ENCODE peak calls at places on chromosome 17, in ten cellular contexts. H, T, U, R, J, X, F, C, O and A are unnamed samples.

GRCh38 chr17:32871736-32872135 is 5.2 kb downstream of the MYO1D start:
- DNase-seq in H (no peak), T (no peak), U (no peak), R (no peak), J (no peak), X (no peak), F (no peak), C (no peak), O (no peak), A (no peak)

GRCh38 chr17:12357600-12357999 is 308.1 kb upstream of the MYOCD start:
- DNase-seq in H (no peak), T (no peak), U (no peak), R (no peak), J (no peak), X (no peak), F (no peak), C (no peak), O (no peak), A (no peak)

GRCh38 chr17:73067075-73067474 is 25.4 kb downstream of the SLC39A11 start:
- DNase-seq in H (no peak), T (no peak), U (no peak), R (no peak), J (no peak), X (no peak), F (no peak), C (no peak), O (no peak), A (no peak)

GRCh38 chr17:1562178-1562643 is 381 bp downstream of the PITPNA start:
- DNase-seq in H (peak; percentile 59), T (peak; percentile 8), U (no peak), R (no peak), J (peak; percentile 25), X (peak; percentile 40), F (peak; percentile 41), C (no peak), O (no peak), A (no peak)

GRCh38 chr17:80868022-80868609 is 123.5 kb upstream of the CHMP6 start:
- DNase-seq in H (no peak), T (no peak), U (no peak), R (no peak), J (no peak), X (no peak), F (no peak), C (no peak), O (no peak), A (no peak)

GRCh38 chr17:56653877-56654276 is 60.4 kb downstream of the NOG start:
- DNase-seq in H (peak; percentile 65), T (peak; percentile 42), U (peak; percentile 45), R (no peak), J (peak; percentile 14), X (no peak), F (no peak), C (peak; percentile 85), O (no peak), A (peak; percentile 64)

GRCh38 chr17:181213-182163 is at the start of gene DOC2B:
- DNase-seq in H (peak; percentile 76), T (no peak), U (no peak), R (no peak), J (peak; percentile 26), X (no peak), F (peak; percentile 38), C (no peak), O (no peak), A (no peak)

GRCh38 chr17:75776399-75777242 is 8.0 kb upstream of the UNK start:
- DNase-seq in H (no peak), T (no peak), U (no peak), R (no peak), J (peak; percentile 65), X (no peak), F (no peak), C (no peak), O (no peak), A (no peak)

GRCh38 chr17:55783684-55784245 is 32.9 kb downstream of the PCTP start:
- DNase-seq in H (peak; percentile 74), T (no peak), U (no peak), R (peak; percentile 37), J (peak; percentile 52), X (peak; percentile 47), F (peak; percentile 46), C (no peak), O (no peak), A (no peak)

GRCh38 chr17:1899403-1900000 is 69.7 kb downstream of the RPA1 start:
- DNase-seq in H (no peak), T (no peak), U (no peak), R (no peak), J (no peak), X (no peak), F (no peak), C (no peak), O (no peak), A (no peak)

GRCh38 chr17:82237083-82237745 is 8.4 kb downstream of the SLC16A3 start:
- DNase-seq in H (no peak), T (no peak), U (no peak), R (no peak), J (no peak), X (peak; percentile 29), F (no peak), C (no peak), O (no peak), A (no peak)

GRCh38 chr17:9170336-9170735 is 149.0 kb downstream of the NTN1 start:
- DNase-seq in H (no peak), T (no peak), U (no peak), R (no peak), J (no peak), X (no peak), F (no peak), C (no peak), O (no peak), A (no peak)